ENCODE peak calls at places on chromosomes 12 and 14, in nine cellular contexts. One of them, this sample, is unnamed.

GRCh38 chr14:56570295-56570694 is 9.3 kb upstream of the TMEM260 start:
- DNase-seq in transverse colon: no peak
- DNase-seq in stomach: no peak
- DNase-seq in Panc1: no peak
- DNase-seq in HCT116: no peak
- DNase-seq in GM23338: peak; percentile 23
- DNase-seq in prostate gland: no peak
- DNase-seq in H1: no peak
- DNase-seq in suprapubic skin: no peak
- DNase-seq in this sample: no peak

GRCh38 chr12:100955139-100955538 is 160.6 kb downstream of the ANO4 start:
- DNase-seq in prostate gland: no peak
- DNase-seq in transverse colon: no peak
- DNase-seq in stomach: no peak
- DNase-seq in H1: no peak
- DNase-seq in GM23338: peak; percentile 57
- DNase-seq in HCT116: no peak
- DNase-seq in suprapubic skin: no peak
- DNase-seq in Panc1: no peak
- DNase-seq in this sample: no peak

GRCh38 chr12:111687255-111687654 is 1.4 kb downstream of the ACAD10 start:
- DNase-seq in suprapubic skin: no peak
- DNase-seq in HCT116: no peak
- DNase-seq in GM23338: peak; percentile 28
- DNase-seq in H1: no peak
- DNase-seq in stomach: no peak
- DNase-seq in Panc1: no peak
- DNase-seq in prostate gland: no peak
- DNase-seq in transverse colon: no peak
- DNase-seq in this sample: no peak

GRCh38 chr12:14948672-14949071 is 10.3 kb upstream of the ERP27 start:
- DNase-seq in GM23338: peak; percentile 55
- DNase-seq in suprapubic skin: no peak
- DNase-seq in HCT116: no peak
- DNase-seq in stomach: no peak
- DNase-seq in H1: no peak
- DNase-seq in transverse colon: peak; percentile 34
- DNase-seq in prostate gland: no peak
- DNase-seq in Panc1: no peak
- DNase-seq in this sample: peak; percentile 57

GRCh38 chr14:100761481-100761880 is 34.8 kb downstream of the DLK1 start:
- DNase-seq in H1: no peak
- DNase-seq in stomach: no peak
- DNase-seq in prostate gland: no peak
- DNase-seq in GM23338: no peak
- DNase-seq in HCT116: peak; percentile 40
- DNase-seq in suprapubic skin: no peak
- DNase-seq in Panc1: peak; percentile 62
- DNase-seq in transverse colon: no peak
- DNase-seq in this sample: no peak

GRCh38 chr12:24066865-24067264 is 117.4 kb upstream of the SOX5 start:
- DNase-seq in suprapubic skin: no peak
- DNase-seq in GM23338: no peak
- DNase-seq in transverse colon: no peak
- DNase-seq in stomach: no peak
- DNase-seq in H1: no peak
- DNase-seq in prostate gland: no peak
- DNase-seq in HCT116: no peak
- DNase-seq in Panc1: no peak
- DNase-seq in this sample: no peak

GRCh38 chr12:58966939-58967338 is 46.6 kb upstream of the LRIG3 start:
- DNase-seq in prostate gland: no peak
- DNase-seq in suprapubic skin: no peak
- DNase-seq in Panc1: no peak
- DNase-seq in HCT116: no peak
- DNase-seq in stomach: no peak
- DNase-seq in transverse colon: no peak
- DNase-seq in GM23338: no peak
- DNase-seq in H1: no peak
- DNase-seq in this sample: no peak

GRCh38 chr12:8493084-8493483 is 20.2 kb upstream of the CLEC4D start:
- DNase-seq in transverse colon: no peak
- DNase-seq in Panc1: no peak
- DNase-seq in stomach: no peak
- DNase-seq in prostate gland: no peak
- DNase-seq in H1: no peak
- DNase-seq in GM23338: no peak
- DNase-seq in suprapubic skin: no peak
- DNase-seq in HCT116: no peak
- DNase-seq in this sample: no peak

GRCh38 chr12:114404451-114405198 is 1.3 kb downstream of the TBX5 start:
- DNase-seq in GM23338: peak; percentile 39
- DNase-seq in Panc1: no peak
- DNase-seq in prostate gland: no peak
- DNase-seq in transverse colon: no peak
- DNase-seq in stomach: no peak
- DNase-seq in HCT116: no peak
- DNase-seq in suprapubic skin: no peak
- DNase-seq in H1: no peak
- DNase-seq in this sample: no peak

GRCh38 chr12:21751517-21751916 is 23.0 kb downstream of the KCNJ8 start:
- DNase-seq in stomach: no peak
- DNase-seq in Panc1: no peak
- DNase-seq in prostate gland: peak; percentile 13
- DNase-seq in suprapubic skin: no peak
- DNase-seq in H1: no peak
- DNase-seq in GM23338: no peak
- DNase-seq in transverse colon: no peak
- DNase-seq in HCT116: no peak
- DNase-seq in this sample: no peak

GRCh38 chr14:100116134-100116533 is 43.3 kb downstream of the DEGS2 start:
- DNase-seq in stomach: no peak
- DNase-seq in prostate gland: no peak
- DNase-seq in suprapubic skin: no peak
- DNase-seq in Panc1: no peak
- DNase-seq in GM23338: no peak
- DNase-seq in H1: no peak
- DNase-seq in HCT116: no peak
- DNase-seq in transverse colon: no peak
- DNase-seq in this sample: no peak

GRCh38 chr12:32106517-32107366 is at the start of gene BICD1:
- DNase-seq in prostate gland: peak; percentile 71
- DNase-seq in H1: peak; percentile 88
- DNase-seq in transverse colon: peak; percentile 87
- DNase-seq in suprapubic skin: peak; percentile 89
- DNase-seq in stomach: peak; percentile 77
- DNase-seq in Panc1: no peak
- DNase-seq in GM23338: peak; percentile 93
- DNase-seq in HCT116: peak; percentile 56
- DNase-seq in this sample: no peak
- TF ChIP-seq POLR2AphosphoS5 in prostate gland: peak; percentile 37
- TF ChIP-seq POLR2AphosphoS5 in H1: peak; percentile 88
- TF ChIP-seq POLR2AphosphoS5 in transverse colon: peak; percentile 74
- TF ChIP-seq POLR2AphosphoS5 in suprapubic skin: no peak
- TF ChIP-seq POLR2AphosphoS5 in stomach: peak; percentile 69
- TF ChIP-seq POLR2AphosphoS5 in Panc1: peak; percentile 86
- TF ChIP-seq POLR2AphosphoS5 in GM23338: peak; percentile 91
- TF ChIP-seq POLR2AphosphoS5 in HCT116: peak; percentile 88
- TF ChIP-seq POLR2AphosphoS5 in this sample: peak; percentile 77

GRCh38 chr14:24139272-24139934 is 2.0 kb downstream of the EMC9 start:
- DNase-seq in prostate gland: no peak
- DNase-seq in stomach: no peak
- DNase-seq in GM23338: peak; percentile 38
- DNase-seq in suprapubic skin: no peak
- DNase-seq in HCT116: no peak
- DNase-seq in Panc1: no peak
- DNase-seq in transverse colon: no peak
- DNase-seq in H1: no peak
- DNase-seq in this sample: no peak

GRCh38 chr14:24136684-24137528 is 912 bp downstream of the PSME1 start:
- DNase-seq in stomach: no peak
- DNase-seq in GM23338: peak; percentile 13
- DNase-seq in Panc1: no peak
- DNase-seq in suprapubic skin: no peak
- DNase-seq in transverse colon: no peak
- DNase-seq in prostate gland: no peak
- DNase-seq in H1: no peak
- DNase-seq in HCT116: no peak
- DNase-seq in this sample: no peak

GRCh38 chr14:24138396-24139271 is 2.6 kb downstream of the PSME1 start:
- DNase-seq in Panc1: no peak
- DNase-seq in GM23338: no peak
- DNase-seq in stomach: no peak
- DNase-seq in transverse colon: no peak
- DNase-seq in suprapubic skin: no peak
- DNase-seq in H1: no peak
- DNase-seq in prostate gland: no peak
- DNase-seq in HCT116: no peak
- DNase-seq in this sample: no peak

GRCh38 chr14:24135834-24136683 is at the start of gene PSME1:
- DNase-seq in H1: peak; percentile 94
- DNase-seq in Panc1: no peak
- DNase-seq in suprapubic skin: peak; percentile 97
- DNase-seq in HCT116: peak; percentile 71
- DNase-seq in transverse colon: peak; percentile 97
- DNase-seq in prostate gland: peak; percentile 93
- DNase-seq in GM23338: peak; percentile 96
- DNase-seq in stomach: peak; percentile 97
- DNase-seq in this sample: no peak

DNA sequence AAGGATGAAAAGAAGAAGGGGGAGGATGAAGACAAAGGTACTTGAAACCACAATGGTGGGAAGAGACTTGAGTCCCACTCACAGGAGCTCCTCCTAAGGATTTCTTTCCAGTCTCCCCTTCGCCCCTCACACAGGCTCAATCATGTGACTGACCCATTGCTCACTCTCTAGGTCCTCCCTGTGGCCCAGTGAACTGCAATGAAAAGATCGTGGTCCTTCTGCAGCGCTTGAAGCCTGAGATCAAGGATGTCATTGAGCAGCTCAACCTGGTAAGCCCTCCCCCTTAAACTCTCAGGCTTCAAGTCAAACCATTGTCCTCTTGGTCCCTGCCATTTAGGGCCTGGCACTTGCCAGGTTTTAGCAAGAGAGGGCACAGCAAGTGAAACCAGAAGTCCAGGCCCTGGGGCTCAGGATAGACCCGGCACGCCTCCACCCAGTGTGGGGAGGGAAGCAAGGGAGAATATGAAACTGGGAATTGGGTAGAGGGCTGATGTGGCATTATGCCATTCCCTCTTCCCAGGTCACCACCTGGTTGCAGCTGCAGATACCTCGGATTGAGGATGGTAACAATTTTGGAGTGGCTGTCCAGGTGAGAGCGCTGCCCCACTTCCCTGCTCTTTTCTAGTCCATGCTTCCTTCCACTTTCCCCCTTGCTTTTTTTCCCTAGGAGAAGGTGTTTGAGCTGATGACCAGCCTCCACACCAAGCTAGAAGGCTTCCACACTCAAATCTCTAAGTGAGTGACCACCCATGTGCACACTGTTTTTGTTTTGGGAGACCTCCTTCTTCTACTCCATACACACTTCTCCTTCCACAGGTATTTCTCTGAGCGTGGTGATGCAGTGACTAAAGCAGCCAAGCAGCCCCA is 1.8 kb downstream of the PSME1 start:
- DNase-seq in transverse colon: no peak
- DNase-seq in stomach: no peak
- DNase-seq in prostate gland: no peak
- DNase-seq in GM23338: no peak
- DNase-seq in HCT116: no peak
- DNase-seq in H1: no peak
- DNase-seq in suprapubic skin: no peak
- DNase-seq in Panc1: no peak
- DNase-seq in this sample: no peak
- TF ChIP-seq POLR2AphosphoS5 in transverse colon: no peak
- TF ChIP-seq POLR2AphosphoS5 in stomach: no peak
- TF ChIP-seq POLR2AphosphoS5 in prostate gland: no peak
- TF ChIP-seq POLR2AphosphoS5 in GM23338: no peak
- TF ChIP-seq POLR2AphosphoS5 in HCT116: peak; percentile 32
- TF ChIP-seq POLR2AphosphoS5 in H1: no peak
- TF ChIP-seq POLR2AphosphoS5 in suprapubic skin: no peak
- TF ChIP-seq POLR2AphosphoS5 in Panc1: no peak
- TF ChIP-seq POLR2AphosphoS5 in this sample: no peak

GRCh38 chr12:3229577-3229976 is 152.4 kb downstream of the TSPAN9 start:
- DNase-seq in GM23338: no peak
- DNase-seq in transverse colon: no peak
- DNase-seq in prostate gland: no peak
- DNase-seq in suprapubic skin: no peak
- DNase-seq in H1: no peak
- DNase-seq in HCT116: no peak
- DNase-seq in stomach: no peak
- DNase-seq in Panc1: no peak
- DNase-seq in this sample: no peak
- TF ChIP-seq POLR2AphosphoS5 in GM23338: no peak
- TF ChIP-seq POLR2AphosphoS5 in transverse colon: no peak
- TF ChIP-seq POLR2AphosphoS5 in prostate gland: no peak
- TF ChIP-seq POLR2AphosphoS5 in suprapubic skin: no peak
- TF ChIP-seq POLR2AphosphoS5 in H1: no peak
- TF ChIP-seq POLR2AphosphoS5 in HCT116: no peak
- TF ChIP-seq POLR2AphosphoS5 in stomach: no peak
- TF ChIP-seq POLR2AphosphoS5 in Panc1: no peak
- TF ChIP-seq POLR2AphosphoS5 in this sample: no peak

GRCh38 chr12:7190268-7191055 is 976 bp downstream of the PEX5 start:
- DNase-seq in suprapubic skin: no peak
- DNase-seq in transverse colon: peak; percentile 32
- DNase-seq in Panc1: no peak
- DNase-seq in H1: peak; percentile 65
- DNase-seq in GM23338: peak; percentile 65
- DNase-seq in prostate gland: peak; percentile 11
- DNase-seq in HCT116: no peak
- DNase-seq in stomach: no peak
- DNase-seq in this sample: no peak

GRCh38 chr12:7189398-7190267 is at the start of gene PEX5:
- DNase-seq in suprapubic skin: peak; percentile 90
- DNase-seq in H1: peak; percentile 81
- DNase-seq in prostate gland: peak; percentile 84
- DNase-seq in HCT116: peak; percentile 90
- DNase-seq in stomach: peak; percentile 92
- DNase-seq in GM23338: peak; percentile 97
- DNase-seq in Panc1: peak; percentile 27
- DNase-seq in transverse colon: peak; percentile 93
- DNase-seq in this sample: peak; percentile 45

DNA sequence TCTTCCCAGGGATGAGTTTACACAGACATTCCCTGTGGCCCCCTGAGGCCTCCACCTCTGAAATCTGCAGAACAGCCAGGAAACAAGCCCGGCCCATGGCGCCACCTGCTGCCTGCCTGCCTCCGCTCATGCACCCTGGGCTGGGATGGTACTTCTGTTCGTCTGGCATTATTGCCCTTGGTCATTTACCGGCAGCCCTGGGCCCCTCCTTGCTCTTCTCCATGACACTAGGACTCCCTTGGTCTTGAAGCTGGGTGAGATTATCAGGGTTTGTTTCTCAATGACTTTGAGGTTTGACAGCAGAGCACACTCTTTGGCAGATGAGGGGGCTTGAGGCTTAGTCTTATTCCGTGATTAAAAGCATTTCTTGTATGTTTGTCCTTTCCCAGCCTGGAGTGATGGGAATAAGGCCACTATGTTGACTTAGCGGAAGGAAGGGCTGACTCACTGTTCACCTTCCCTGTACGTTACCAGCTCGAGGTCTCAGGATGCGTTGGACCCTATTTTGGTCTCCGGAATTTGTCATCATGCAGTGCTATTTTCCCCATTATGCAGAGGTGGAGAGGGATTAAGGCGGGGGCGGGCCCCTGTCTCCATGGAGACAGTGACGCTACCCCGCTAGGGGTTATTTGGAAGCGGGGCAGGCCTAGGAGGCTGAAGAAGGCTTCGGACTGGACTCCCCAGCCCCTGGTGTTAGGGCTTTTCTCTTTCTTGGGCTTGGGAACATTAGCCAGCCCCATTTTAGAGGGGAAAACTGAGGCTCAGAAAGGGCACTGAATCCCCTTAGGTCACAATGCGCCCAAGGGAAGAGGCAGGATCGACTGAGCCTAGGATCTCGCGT is 709 bp upstream of the PEX5 start:
- DNase-seq in GM23338: peak; percentile 91
- DNase-seq in suprapubic skin: no peak
- DNase-seq in stomach: peak; percentile 66
- DNase-seq in H1: peak; percentile 90
- DNase-seq in Panc1: peak; percentile 24
- DNase-seq in HCT116: peak; percentile 60
- DNase-seq in prostate gland: peak; percentile 38
- DNase-seq in transverse colon: peak; percentile 83
- DNase-seq in this sample: peak; percentile 5
- TF ChIP-seq POLR2AphosphoS5 in GM23338: no peak
- TF ChIP-seq POLR2AphosphoS5 in suprapubic skin: no peak
- TF ChIP-seq POLR2AphosphoS5 in stomach: no peak
- TF ChIP-seq POLR2AphosphoS5 in H1: no peak
- TF ChIP-seq POLR2AphosphoS5 in Panc1: no peak
- TF ChIP-seq POLR2AphosphoS5 in HCT116: no peak
- TF ChIP-seq POLR2AphosphoS5 in prostate gland: no peak
- TF ChIP-seq POLR2AphosphoS5 in transverse colon: no peak
- TF ChIP-seq POLR2AphosphoS5 in this sample: no peak